ENCODE peak calls at places on chromosome 14, in six cellular contexts. P is esophagus muscularis mucosa, W is uterus, O is K562, Q is sigmoid colon, J is thyroid gland. N is an unnamed sample.

GRCh38 chr14:90060965-90061848 is 587 bp upstream of the KCNK13 start:
- DNase-seq in Q (no peak), O (peak; percentile 35), J (peak; percentile 30), W (no peak), P (no peak), N (no peak)

GRCh38 chr14:63501429-63501828 is 41.7 kb downstream of the PPP2R5E start:
- DNase-seq in W (no peak), J (no peak), O (no peak), P (no peak), Q (no peak), N (no peak)

GRCh38 chr14:89720741-89721315 is 233.7 kb downstream of the EFCAB11 start:
- DNase-seq in Q (no peak), O (no peak), J (peak; percentile 6), W (peak; percentile 16), P (peak; percentile 92), N (peak; percentile 71)

GRCh38 chr14:58278177-58278576 is 20.2 kb upstream of the ARID4A start:
- DNase-seq in P (no peak), Q (no peak), J (no peak), W (no peak), O (no peak), N (no peak)

GRCh38 chr14:92551066-92551841 is 37.7 kb downstream of the RIN3 start:
- DNase-seq in J (no peak), W (no peak), Q (no peak), O (no peak), P (no peak), N (no peak)

GRCh38 chr14:24607081-24607480 is 2.4 kb downstream of the GZMH start:
- DNase-seq in O (no peak), J (no peak), Q (no peak), P (no peak), W (no peak), N (no peak)

GRCh38 chr14:37320106-37320505 is 122.4 kb downstream of the MIPOL1 start:
- DNase-seq in O (no peak), W (no peak), Q (no peak), P (no peak), J (no peak), N (no peak)

GRCh38 chr14:79405511-79405910 is 805.8 kb downstream of the DIO2 start:
- DNase-seq in Q (no peak), O (no peak), W (no peak), P (no peak), J (no peak), N (no peak)

GRCh38 chr14:102629011-102629444 is 36.6 kb downstream of the RCOR1 start:
- DNase-seq in P (no peak), W (no peak), J (no peak), Q (no peak), O (no peak), N (no peak)

GRCh38 chr14:67526676-67527459 is 6.2 kb upstream of the PLEKHH1 start:
- DNase-seq in O (peak; percentile 49), Q (no peak), P (no peak), W (peak; percentile 35), J (peak; percentile 62), N (no peak)

GRCh38 chr14:102579696-102580551 is 12.5 kb upstream of the RCOR1 start:
- DNase-seq in O (no peak), P (no peak), Q (no peak), J (no peak), W (peak; percentile 33), N (no peak)

GRCh38 chr14:61930101-61930857 is 168.1 kb downstream of the SNAPC1 start:
- DNase-seq in Q (no peak), J (no peak), P (no peak), O (no peak), W (no peak), N (no peak)

GRCh38 chr14:31787377-31787776 is 226.2 kb downstream of the NUBPL start:
- DNase-seq in W (no peak), P (no peak), O (peak; percentile 5), J (no peak), Q (no peak), N (no peak)

GRCh38 chr14:87888136-87888999 is 104.6 kb downstream of the GALC start:
- DNase-seq in Q (no peak), W (no peak), J (peak; percentile 74), P (no peak), O (peak; percentile 32), N (no peak)

GRCh38 chr14:95319312-95320075 is at the start of gene CLMN:
- DNase-seq in W (peak; percentile 46), O (peak; percentile 87), P (no peak), J (peak; percentile 65), Q (no peak), N (no peak)

GRCh38 chr14:96824283-96824682 is 27.1 kb downstream of the VRK1 start:
- DNase-seq in P (no peak), O (no peak), W (no peak), J (no peak), Q (no peak), N (no peak)

GRCh38 chr14:74038015-74038859 is 19.1 kb downstream of the BBOF1 start:
- DNase-seq in O (peak; percentile 25), Q (no peak), W (no peak), P (no peak), J (no peak), N (no peak)

GRCh38 chr14:80781968-80782367 is 159.6 kb downstream of the CEP128 start:
- DNase-seq in O (no peak), J (no peak), W (no peak), P (no peak), Q (no peak), N (no peak)

GRCh38 chr14:78725086-78725485 is 554.9 kb downstream of the NRXN3 start:
- DNase-seq in W (no peak), O (no peak), Q (no peak), J (no peak), P (no peak), N (no peak)

GRCh38 chr14:50711043-50711442 is 42.9 kb upstream of the SAV1 start:
- DNase-seq in W (no peak), J (no peak), Q (no peak), P (no peak), O (no peak), N (no peak)

GRCh38 chr14:50718949-50719348 is 50.8 kb upstream of the SAV1 start:
- DNase-seq in O (no peak), W (no peak), Q (no peak), J (no peak), P (no peak), N (no peak)

GRCh38 chr14:50719911-50720759 is 52.0 kb upstream of the SAV1 start:
- DNase-seq in W (no peak), P (no peak), O (no peak), Q (no peak), J (no peak), N (no peak)

GRCh38 chr14:50717826-50718225 is 49.7 kb upstream of the SAV1 start:
- DNase-seq in J (no peak), O (no peak), W (no peak), Q (no peak), P (no peak), N (no peak)

DNA sequence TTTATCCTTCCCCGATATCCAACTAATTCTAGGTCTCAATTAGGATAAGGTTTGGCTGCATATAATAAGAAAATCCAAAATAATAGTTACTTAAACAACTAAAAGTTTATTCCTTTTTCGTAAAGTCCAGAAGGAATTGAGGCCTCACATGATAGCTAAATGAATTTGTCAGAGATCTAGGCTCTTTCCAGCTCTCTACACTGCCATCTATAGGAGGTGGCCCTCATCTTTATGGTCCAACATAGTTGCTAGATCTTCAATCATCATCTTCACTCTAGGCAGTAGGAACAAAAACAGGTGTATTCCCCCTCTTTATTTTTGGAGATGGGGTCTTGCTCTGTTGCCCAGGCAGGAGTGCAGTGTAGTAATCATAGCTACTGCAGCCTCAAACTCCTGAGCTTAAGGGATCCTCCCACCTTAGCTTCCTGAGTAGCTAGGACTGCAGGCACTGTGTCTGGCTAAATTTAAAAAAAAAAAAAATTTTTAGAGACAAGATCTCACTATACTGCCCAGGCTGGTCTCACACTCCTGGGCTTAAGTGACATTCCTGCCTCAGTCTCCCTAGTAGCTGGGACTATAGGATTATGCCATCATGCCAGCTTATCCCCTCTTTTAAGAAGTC is 46.5 kb upstream of the SAV1 start:
- DNase-seq in J (peak; percentile 21), Q (no peak), P (no peak), W (no peak), O (peak; percentile 9), N (no peak)
- TF ChIP-seq CTCF in J (peak; percentile 49), Q (no peak), P (peak; percentile 40), W (peak; percentile 43), O (peak; percentile 14), N (no peak)

GRCh38 chr14:94030571-94030970 is 4.4 kb downstream of the OTUB2 start:
- DNase-seq in Q (no peak), O (no peak), J (no peak), W (no peak), P (no peak), N (no peak)
- TF ChIP-seq POLR2A in Q (no peak), O (no peak), J (no peak), W (no peak), P (no peak), N (no peak)

DNA sequence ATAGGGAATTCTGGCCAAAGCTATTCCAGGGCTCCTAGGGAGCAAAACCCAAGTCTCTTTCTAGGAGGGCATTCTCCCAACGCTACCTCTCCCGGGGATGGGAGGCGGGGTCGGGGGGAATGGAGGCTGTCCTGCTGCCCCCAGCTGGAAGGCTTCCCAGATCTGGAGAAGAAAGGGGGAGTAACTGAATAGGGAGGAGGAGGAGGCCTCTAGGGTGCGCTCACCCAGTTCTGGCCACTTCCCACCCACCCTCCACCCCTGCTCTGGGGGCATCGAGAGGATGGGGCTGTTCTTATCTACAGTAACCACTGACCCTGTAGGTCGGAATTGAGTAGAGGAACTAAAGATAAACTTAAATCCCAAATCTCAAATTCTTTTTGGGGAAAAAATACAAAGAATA is 577 bp upstream of the RNASE1 start:
- DNase-seq in O (peak; percentile 42), J (no peak), P (no peak), Q (no peak), W (no peak), N (no peak)
- H3K27me3 ChIP-seq in O (no peaks in the 10 kb centered on the region), J (no peaks in the 10 kb centered on the region), P (peaks cover 9% of the 10 kb centered on the region), Q (no peaks in the 10 kb centered on the region), W (no peaks in the 10 kb centered on the region), N (no peaks in the 10 kb centered on the region)

DNA sequence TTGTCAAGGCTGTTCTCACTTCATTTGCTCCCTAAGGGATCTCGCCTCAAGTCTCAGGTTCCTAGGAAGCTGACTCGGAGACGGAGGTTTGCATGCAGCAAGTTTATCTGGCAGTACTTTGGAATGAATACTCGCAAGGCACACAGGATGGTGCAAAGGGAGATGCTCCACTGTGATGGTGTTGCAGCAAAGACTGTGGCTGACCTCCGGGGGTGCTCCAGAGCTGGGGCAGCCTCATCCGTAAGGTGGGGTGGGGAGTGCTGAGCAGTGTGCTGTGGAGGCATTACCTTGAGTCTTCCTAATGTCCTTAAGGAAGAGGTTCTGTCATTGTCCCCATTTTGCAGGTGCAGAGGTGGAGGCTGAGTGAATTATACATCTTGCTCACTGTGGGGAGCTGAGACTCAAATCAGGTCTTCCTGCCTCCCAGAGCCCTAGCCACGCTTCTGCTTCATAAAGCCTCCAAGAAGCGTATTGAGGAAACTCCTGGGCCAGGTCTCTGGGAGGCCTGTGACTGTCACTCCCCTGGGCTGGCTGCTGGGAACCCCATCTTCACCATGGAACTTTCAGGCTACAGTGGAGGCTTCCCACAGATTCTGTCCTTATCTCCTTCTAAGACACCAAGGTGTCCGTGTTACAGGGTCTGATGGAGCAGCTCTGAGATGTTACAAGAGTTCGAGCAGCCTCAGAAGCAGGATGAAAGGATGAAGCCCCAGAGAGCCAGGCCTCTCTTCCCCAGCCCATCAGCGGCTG is 39.5 kb downstream of the GALNT16 start:
- DNase-seq in P (no peak), Q (no peak), J (no peak), O (no peak), W (no peak), N (peak; percentile 65)
- TF ChIP-seq CTCF in P (no peak), Q (no peak), J (no peak), O (peak; percentile 16), W (no peak), N (no peak)

N was measured in vagina.